ENCODE peak calls at places on chromosome 13, in eight cellular contexts. D is HepG2, Y is left ventricle myocardium inferior, I is psoas muscle, L is uterus, C is endodermal cell, A is right cardiac atrium, K is breast epithelium. P is an unnamed sample. For H3K9me3, the result is how much of the 10 kb centered on the place peaks cover.

GRCh38 chr13:93144031-93144430 is 82.6 kb upstream of the GPC6 start:
- DNase-seq in D (no peak), C (no peak), L (no peak), K (no peak), I (no peak), Y (no peak), A (no peak), P (no peak)

GRCh38 chr13:35838356-35838755 is 292.8 kb downstream of the DCLK1 start:
- DNase-seq in C (no peak), A (no peak), I (no peak), D (no peak), K (no peak), L (no peak), Y (no peak), P (no peak)

GRCh38 chr13:109412232-109412935 is 374.0 kb downstream of the IRS2 start:
- DNase-seq in Y (peak), L (no peak), D (no peak), K (no peak), A (peak), I (peak), C (peak), P (no peak)

GRCh38 chr13:27308941-27309340 is 38.3 kb downstream of the RASL11A start:
- DNase-seq in L (no peak), D (no peak), K (no peak), A (no peak), Y (no peak), I (no peak), C (no peak), P (no peak)

GRCh38 chr13:50426932-50427331 is 411.7 kb downstream of the KCNRG start:
- DNase-seq in A (no peak), C (no peak), D (no peak), I (no peak), Y (no peak), K (no peak), L (no peak), P (no peak)

GRCh38 chr13:80523134-80523533 is 182.2 kb upstream of the SPRY2 start:
- DNase-seq in I (no peak), Y (no peak), C (no peak), K (no peak), L (no peak), A (no peak), D (no peak), P (no peak)

GRCh38 chr13:98581971-98582702 is 5.2 kb upstream of the STK24 start:
- DNase-seq in D (no peak), K (no peak), Y (no peak), A (no peak), L (no peak), C (no peak), I (no peak), P (no peak)

GRCh38 chr13:101552797-101553196 is 100.3 kb downstream of the ITGBL1 start:
- DNase-seq in D (no peak), L (no peak), A (no peak), K (no peak), C (no peak), Y (no peak), I (no peak), P (no peak)

GRCh38 chr13:109297628-109298027 is 488.8 kb downstream of the IRS2 start:
- DNase-seq in Y (no peak), I (no peak), K (no peak), A (no peak), L (no peak), D (no peak), C (no peak), P (no peak)

GRCh38 chr13:43698009-43698408 is 88.8 kb downstream of the ENOX1 start:
- DNase-seq in I (no peak), C (no peak), A (no peak), Y (no peak), L (no peak), D (no peak), K (no peak), P (no peak)

GRCh38 chr13:25699056-25699455 is 327.3 kb downstream of the ATP8A2 start:
- DNase-seq in Y (no peak), C (no peak), K (no peak), L (no peak), D (no peak), A (no peak), I (no peak), P (no peak)

GRCh38 chr13:66362485-66362884 is 867.7 kb downstream of the PCDH9 start:
- DNase-seq in A (no peak), L (no peak), D (no peak), Y (no peak), K (no peak), C (no peak), I (no peak), P (no peak)

GRCh38 chr13:28322256-28322895 is 172.6 kb downstream of the FLT1 start:
- DNase-seq in K (no peak), D (no peak), A (no peak), C (no peak), L (no peak), Y (no peak), I (no peak), P (no peak)

GRCh38 chr13:53281677-53282076 is 253.1 kb downstream of the OLFM4 start:
- DNase-seq in C (no peak), D (no peak), Y (no peak), L (no peak), I (no peak), A (no peak), K (no peak), P (no peak)

GRCh38 chr13:83940742-83941141 is 58.5 kb upstream of the SLITRK1 start:
- DNase-seq in D (no peak), Y (no peak), A (no peak), I (no peak), K (no peak), C (no peak), L (no peak), P (no peak)

GRCh38 chr13:46286972-46287371 is 75.2 kb downstream of the LRRC63 start:
- DNase-seq in Y (no peak), C (no peak), K (no peak), A (no peak), L (no peak), I (no peak), D (no peak), P (no peak)

GRCh38 chr13:110505594-110505993 is 55.9 kb downstream of the RAB20 start:
- DNase-seq in I (no peak), C (no peak), A (no peak), Y (no peak), D (no peak), K (no peak), L (no peak), P (no peak)

GRCh38 chr13:76972430-76972829 is 19.5 kb upstream of the CLN5 start:
- DNase-seq in K (no peak), L (no peak), A (no peak), I (no peak), D (no peak), C (peak), Y (no peak), P (no peak)

GRCh38 chr13:40306817-40307216 is 359.6 kb downstream of the FOXO1 start:
- DNase-seq in I (no peak), L (no peak), A (no peak), C (no peak), K (no peak), D (no peak), Y (no peak), P (no peak)

GRCh38 chr13:112417079-112417478 is 40.9 kb downstream of the SPACA7 start:
- DNase-seq in D (no peak), L (no peak), I (no peak), A (no peak), Y (no peak), C (no peak), K (no peak), P (no peak)

DNA sequence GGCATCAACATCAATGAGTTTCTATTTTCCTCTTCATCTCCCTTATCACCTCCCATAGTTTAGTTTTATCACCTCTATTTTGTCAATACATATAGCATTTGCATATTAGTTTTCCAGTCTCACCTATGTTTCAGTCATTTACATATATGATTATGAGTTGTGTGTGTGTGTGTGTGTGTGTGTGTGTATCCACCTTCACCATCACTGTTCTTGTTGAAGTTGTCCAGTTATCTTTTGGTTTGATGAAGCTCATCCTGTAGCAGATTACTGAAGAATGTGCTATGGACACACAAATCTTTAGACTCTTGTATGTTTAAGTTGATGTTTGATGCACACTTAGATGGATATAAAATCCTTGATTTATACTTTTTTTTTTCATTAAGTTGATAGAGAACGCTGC is 40.5 kb downstream of the SPACA7 start:
- DNase-seq in L (no peak), D (no peak), C (no peak), I (no peak), K (no peak), A (no peak), Y (no peak), P (no peak)
- H3K9me3 ChIP-seq in L (under half), D (half or more), C (under half), I (under half), K (half or more), A (under half), Y (half or more), P (under half)

GRCh38 chr13:48074006-48074405 is 20.9 kb downstream of the MED4 start:
- DNase-seq in D (no peak), Y (no peak), C (no peak), A (no peak), I (no peak), L (no peak), K (no peak), P (no peak)
- H3K9me3 ChIP-seq in D (under half), Y (under half), C (half or more), A (under half), I (under half), L (under half), K (under half), P (under half)

DNA sequence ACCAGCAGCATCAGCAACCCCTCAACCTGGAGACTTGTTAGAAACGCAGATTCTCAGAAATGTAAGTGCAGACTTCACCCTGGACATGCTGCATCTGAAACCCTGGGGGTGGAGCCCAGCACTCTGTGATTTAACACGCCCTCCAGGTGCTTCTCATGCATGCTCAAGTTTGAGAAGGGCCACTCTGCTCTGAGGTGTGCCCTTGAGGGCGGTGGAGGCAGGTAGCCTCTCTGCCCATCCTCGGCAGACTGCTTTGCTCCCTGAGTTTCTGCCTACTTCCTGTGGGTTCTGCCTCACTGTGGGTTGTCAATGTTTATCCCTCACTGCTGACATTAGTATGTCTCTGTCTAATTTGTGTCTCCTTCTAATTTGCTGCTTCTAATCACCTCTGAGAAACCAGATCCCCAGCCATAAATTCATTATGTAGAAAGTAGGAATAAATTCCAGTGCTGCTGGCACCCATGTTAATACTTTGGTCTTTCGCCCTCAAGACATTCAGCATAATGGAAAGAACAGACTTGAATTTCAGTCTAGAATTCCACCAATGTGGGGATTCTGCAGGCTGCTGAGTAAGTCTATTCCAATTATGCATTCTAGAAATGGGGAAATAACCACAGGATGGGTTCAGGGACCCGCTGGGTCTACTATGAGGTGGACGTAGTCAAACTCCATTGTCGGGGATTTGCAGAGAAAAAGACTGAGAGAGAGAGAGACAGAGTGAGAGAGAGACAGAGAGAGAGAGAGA is 51.3 kb upstream of the CYSLTR2 start:
- DNase-seq in Y (no peak), A (no peak), I (no peak), L (no peak), C (no peak), D (no peak), K (no peak), P (no peak)
- H3K9me3 ChIP-seq in Y (under half), A (under half), I (under half), L (under half), C (under half), D (under half), K (under half), P (under half)

GRCh38 chr13:48069573-48069972 is 25.3 kb downstream of the MED4 start:
- DNase-seq in D (no peak), A (no peak), L (no peak), Y (no peak), K (no peak), I (no peak), C (no peak), P (no peak)

GRCh38 chr13:48068952-48069351 is 26.0 kb downstream of the MED4 start:
- DNase-seq in K (no peak), I (no peak), D (no peak), Y (no peak), A (no peak), L (no peak), C (no peak), P (no peak)

GRCh38 chr13:48072787-48073186 is 22.1 kb downstream of the MED4 start:
- DNase-seq in D (no peak), K (no peak), I (no peak), L (no peak), Y (no peak), C (no peak), A (no peak), P (no peak)

GRCh38 chr13:48072304-48072703 is 22.6 kb downstream of the MED4 start:
- DNase-seq in Y (no peak), K (no peak), A (no peak), C (no peak), D (no peak), L (no peak), I (no peak), P (no peak)

DNA sequence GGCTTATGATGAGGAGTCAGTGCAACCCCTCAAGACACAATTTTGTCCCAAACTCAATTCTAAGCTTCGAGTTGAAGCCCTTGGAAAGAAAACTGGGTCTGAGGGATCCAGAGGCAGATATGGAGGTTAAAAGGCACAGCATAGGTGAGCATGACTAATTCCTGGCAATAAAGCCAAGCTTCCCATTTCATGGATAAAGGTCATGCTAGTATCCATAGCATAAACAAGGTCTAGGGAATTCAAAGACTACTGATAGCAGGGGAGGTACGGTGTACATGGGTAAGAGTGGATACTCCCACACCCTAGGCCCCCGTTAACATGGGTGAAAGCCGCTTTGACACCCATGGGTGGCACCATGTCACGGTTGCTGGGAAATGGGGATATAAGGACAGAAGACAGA is 24.0 kb downstream of the MED4 start:
- DNase-seq in I (no peak), A (no peak), D (no peak), K (no peak), C (no peak), Y (no peak), L (no peak), P (no peak)
- H3K9me3 ChIP-seq in I (under half), A (under half), D (under half), K (half or more), C (half or more), Y (half or more), L (under half), P (under half)

GRCh38 chr13:111517641-111518010 is 197.2 kb downstream of the TEX29 start:
- DNase-seq in C (no peak), K (peak), L (no peak), A (no peak), I (no peak), Y (no peak), D (no peak), P (no peak)

GRCh38 chr13:111516712-111517640 is 196.5 kb downstream of the TEX29 start:
- DNase-seq in Y (no peak), K (peak), L (no peak), D (no peak), C (peak), I (no peak), A (no peak), P (no peak)

GRCh38 chr13:111513766-111514611 is 193.5 kb downstream of the TEX29 start:
- DNase-seq in L (no peak), I (no peak), A (no peak), D (no peak), C (no peak), K (no peak), Y (no peak), P (no peak)

GRCh38 chr13:111514646-111515617 is 194.5 kb downstream of the TEX29 start:
- DNase-seq in Y (no peak), L (no peak), K (peak), I (no peak), D (no peak), C (no peak), A (no peak), P (no peak)

DNA sequence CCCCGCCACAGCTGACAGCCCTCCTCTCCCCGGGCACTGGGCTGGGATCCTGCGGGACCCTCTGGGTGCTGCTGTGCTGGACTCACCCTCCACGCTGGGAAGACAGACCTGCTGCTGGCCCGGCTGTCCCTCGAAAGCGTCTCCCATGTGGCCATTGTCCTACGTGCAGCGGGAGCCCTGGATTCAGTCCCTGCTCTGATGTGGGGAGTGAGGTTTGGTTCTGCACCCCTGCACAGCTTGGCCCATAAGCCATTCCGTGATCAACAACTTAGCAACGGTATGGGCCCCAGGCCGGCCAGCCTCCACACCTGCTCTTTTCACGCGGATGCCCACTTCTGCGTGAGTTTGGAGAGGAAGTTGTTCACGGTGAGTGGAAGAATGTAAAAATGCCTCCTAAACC is 195.2 kb downstream of the TEX29 start:
- DNase-seq in L (no peak), K (peak), A (no peak), D (no peak), Y (no peak), C (no peak), I (no peak), P (no peak)
- H3K9me3 ChIP-seq in L (under half), K (under half), A (under half), D (under half), Y (under half), C (under half), I (under half), P (under half)

GRCh38 chr13:111857846-111858560 is 208.9 kb upstream of the SOX1 start:
- DNase-seq in D (no peak), L (no peak), I (no peak), A (no peak), Y (no peak), C (no peak), K (no peak), P (no peak)
- H3K9me3 ChIP-seq in D (under half), L (under half), I (under half), A (under half), Y (under half), C (under half), K (under half), P (under half)

DNA sequence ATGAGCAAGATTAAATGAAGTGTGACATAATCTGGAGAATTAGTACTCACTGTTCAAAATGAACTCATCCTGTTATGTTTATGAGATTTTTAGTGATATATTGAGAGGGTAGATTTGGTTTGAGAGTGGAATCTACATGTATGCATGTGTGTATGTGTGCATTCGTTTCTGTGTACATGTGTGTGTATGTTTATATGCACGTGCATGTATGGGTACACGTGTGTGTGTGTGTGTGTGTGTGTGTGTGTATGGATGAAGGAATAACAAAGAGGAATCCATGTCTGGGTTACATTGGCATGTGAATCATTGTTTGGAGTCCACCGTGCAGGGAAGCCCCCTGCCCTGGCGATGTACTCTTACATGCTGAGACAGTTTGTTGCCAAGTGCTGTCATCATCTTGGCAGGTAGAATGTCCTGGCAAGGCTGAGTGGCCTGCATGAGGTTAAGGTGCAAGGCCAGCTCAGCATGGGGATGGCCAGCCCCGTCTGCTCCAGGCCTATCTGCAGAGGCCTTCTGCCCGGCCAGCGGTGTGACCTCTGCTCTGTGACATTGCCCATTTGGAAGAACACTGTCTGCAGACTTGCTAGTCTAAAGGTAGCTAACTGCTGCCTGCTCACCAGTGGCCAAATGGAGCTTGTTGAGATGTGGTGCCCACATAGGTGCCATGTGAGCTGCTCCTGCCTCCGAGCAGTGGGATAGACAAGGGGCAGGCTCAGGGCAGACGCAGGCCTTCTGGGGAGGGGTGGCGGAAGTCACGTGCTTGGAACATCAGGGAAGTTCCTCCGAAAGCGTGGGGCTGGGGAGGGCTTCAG is 222.3 kb downstream of the TEX29 start:
- DNase-seq in D (no peak), I (no peak), A (no peak), K (no peak), L (no peak), C (no peak), Y (no peak), P (no peak)
- H3K9me3 ChIP-seq in D (under half), I (under half), A (under half), K (under half), L (under half), C (under half), Y (under half), P (under half)

GRCh38 chr13:29908411-29908810 is 58.0 kb upstream of the UBL3 start:
- DNase-seq in I (peak), C (no peak), K (no peak), D (no peak), A (peak), L (no peak), Y (peak), P (no peak)
- H3K9me3 ChIP-seq in I (under half), C (under half), K (under half), D (under half), A (under half), L (under half), Y (under half), P (under half)

GRCh38 chr13:19074519-19074918 is 107.1 kb downstream of the TUBA3C start:
- DNase-seq in L (no peak), A (no peak), I (no peak), Y (no peak), D (no peak), K (no peak), C (no peak), P (no peak)

GRCh38 chr13:19069684-19070397 is 111.8 kb downstream of the TUBA3C start:
- DNase-seq in I (no peak), D (no peak), L (no peak), Y (no peak), A (no peak), K (no peak), C (no peak), P (no peak)

GRCh38 chr13:19070398-19070735 is 111.3 kb downstream of the TUBA3C start:
- DNase-seq in Y (no peak), I (no peak), D (no peak), C (no peak), K (no peak), L (no peak), A (no peak), P (no peak)

GRCh38 chr13:19071161-19071936 is 110.3 kb downstream of the TUBA3C start:
- DNase-seq in K (no peak), A (no peak), D (no peak), C (no peak), I (no peak), L (no peak), Y (no peak), P (no peak)

GRCh38 chr13:19072543-19072942 is 109.1 kb downstream of the TUBA3C start:
- DNase-seq in A (no peak), D (no peak), C (no peak), K (no peak), I (no peak), L (no peak), Y (no peak), P (no peak)
- H3K9me3 ChIP-seq in A (under half), D (under half), C (half or more), K (under half), I (under half), L (under half), Y (under half), P (under half)

P was measured in T-helper 17 cell.